ENCODE peak calls at places on chromosomes 11 and 22, in eight cellular contexts. M is HCEC 1CT, X is sciatic nerve, Y is G401, U is right cardiac atrium, I is ELF-1, N is anterior cingulate cortex, H is NCI-H510A. D is an unnamed sample.

GRCh38 chr11:124724854-124725718 is 14.7 kb upstream of the NRGN start:
- DNase-seq in M (no peak), X (no peak), Y (no peak), U (peak; percentile 78), I (no peak), N (no peak), H (no peak), D (no peak)

GRCh38 chr11:94125408-94126120 is 3.1 kb upstream of the PANX1 start:
- DNase-seq in M (no peak), X (no peak), Y (no peak), U (no peak), I (no peak), N (no peak), H (no peak), D (no peak)

GRCh38 chr11:98183034-98183433 is 837.7 kb upstream of the CNTN5 start:
- DNase-seq in M (no peak), X (no peak), Y (no peak), U (no peak), I (no peak), N (no peak), H (no peak), D (no peak)

GRCh38 chr11:3128356-3129180 is 36.5 kb downstream of the OSBPL5 start:
- DNase-seq in M (no peak), X (no peak), Y (no peak), U (peak; percentile 46), I (no peak), N (no peak), H (no peak), D (no peak)

GRCh38 chr11:102139081-102139498 is 28.8 kb downstream of the YAP1 start:
- DNase-seq in M (peak; percentile 89), X (no peak), Y (no peak), U (no peak), I (peak; percentile 53), N (no peak), H (no peak), D (no peak)

GRCh38 chr11:33699515-33700424 is 856 bp downstream of the C11orf91 start:
- DNase-seq in M (no peak), X (peak; percentile 79), Y (no peak), U (peak; percentile 84), I (no peak), N (no peak), H (no peak), D (no peak)

GRCh38 chr11:2797181-2797711 is 88.3 kb downstream of the CDKN1C start:
- DNase-seq in M (no peak), X (peak; percentile 53), Y (no peak), U (peak; percentile 48), I (no peak), N (no peak), H (no peak), D (no peak)

GRCh38 chr11:17476317-17477083 is at the start of gene ABCC8:
- DNase-seq in M (no peak), X (no peak), Y (peak; percentile 61), U (no peak), I (peak; percentile 36), N (no peak), H (no peak), D (peak; percentile 55)

GRCh38 chr11:17544181-17544622 is at the start of gene USH1C:
- DNase-seq in M (no peak), X (peak; percentile 53), Y (no peak), U (peak; percentile 74), I (peak; percentile 35), N (no peak), H (no peak), D (no peak)

GRCh38 chr11:44085330-44085729 is 10.1 kb upstream of the EXT2 start:
- DNase-seq in M (no peak), X (no peak), Y (no peak), U (no peak), I (no peak), N (no peak), H (no peak), D (no peak)

GRCh38 chr22:36191106-36191836 is 10.3 kb downstream of the APOL4 start:
- DNase-seq in M (peak; percentile 4), X (no peak), Y (no peak), U (peak; percentile 91), I (no peak), N (no peak), H (no peak), D (no peak)

GRCh38 chr11:64762916-64763803 is 3.4 kb upstream of the PYGM start:
- DNase-seq in M (peak; percentile 19), X (peak; percentile 53), Y (peak; percentile 47), U (peak; percentile 71), I (peak; percentile 84), N (no peak), H (no peak), D (peak; percentile 35)

GRCh38 chr22:48492371-48493320 is 1335.0 kb downstream of the BRD1 start:
- DNase-seq in M (peak; percentile 17), X (peak; percentile 76), Y (peak; percentile 95), U (no peak), I (peak; percentile 90), N (no peak), H (peak; percentile 49), D (peak; percentile 63)

GRCh38 chr11:70155386-70155785 is 47.7 kb upstream of the FADD start:
- DNase-seq in M (no peak), X (no peak), Y (no peak), U (no peak), I (no peak), N (no peak), H (no peak), D (no peak)

GRCh38 chr11:64347171-64347867 is 7.3 kb downstream of the CCDC88B start:
- DNase-seq in M (no peak), X (no peak), Y (no peak), U (no peak), I (no peak), N (no peak), H (no peak), D (no peak)

GRCh38 chr22:25563757-25564319 is 637 bp upstream of the GRK3 start:
- DNase-seq in M (no peak), X (no peak), Y (peak; percentile 48), U (peak; percentile 58), I (no peak), N (no peak), H (no peak), D (no peak)

D was measured in DND-41.